ENCODE peak calls at places on chromosomes 11 and 22, in six cellular contexts. One of them, this sample, is unnamed.

GRCh38 chr22:42399315-42400271 is 32.6 kb downstream of the NFAM1 start:
- DNase-seq in PC-9: no peak
- DNase-seq in AG09309: no peak
- DNase-seq in right cardiac atrium: peak; percentile 22
- DNase-seq in lower lobe of right lung: no peak
- DNase-seq in HTR-8/SVneo: no peak
- DNase-seq in this sample: no peak

GRCh38 chr11:65849771-65850216 is 8.2 kb downstream of the CFL1 start:
- DNase-seq in PC-9: no peak
- DNase-seq in AG09309: no peak
- DNase-seq in right cardiac atrium: no peak
- DNase-seq in lower lobe of right lung: no peak
- DNase-seq in HTR-8/SVneo: no peak
- DNase-seq in this sample: no peak

GRCh38 chr11:72162891-72163492 is 27.5 kb downstream of the FOLR3 start:
- DNase-seq in PC-9: no peak
- DNase-seq in AG09309: no peak
- DNase-seq in right cardiac atrium: no peak
- DNase-seq in lower lobe of right lung: no peak
- DNase-seq in HTR-8/SVneo: no peak
- DNase-seq in this sample: no peak

GRCh38 chr11:65433657-65434056 is 11.1 kb downstream of the NEAT1 start:
- DNase-seq in PC-9: no peak
- DNase-seq in AG09309: no peak
- DNase-seq in right cardiac atrium: no peak
- DNase-seq in lower lobe of right lung: no peak
- DNase-seq in HTR-8/SVneo: no peak
- DNase-seq in this sample: no peak

GRCh38 chr11:86118201-86118600 is 49.3 kb upstream of the PICALM start:
- DNase-seq in PC-9: no peak
- DNase-seq in AG09309: no peak
- DNase-seq in right cardiac atrium: no peak
- DNase-seq in lower lobe of right lung: no peak
- DNase-seq in HTR-8/SVneo: no peak
- DNase-seq in this sample: no peak

GRCh38 chr11:29208117-29208516 is 808.7 kb downstream of the KCNA4 start:
- DNase-seq in PC-9: no peak
- DNase-seq in AG09309: no peak
- DNase-seq in right cardiac atrium: no peak
- DNase-seq in lower lobe of right lung: no peak
- DNase-seq in HTR-8/SVneo: no peak
- DNase-seq in this sample: no peak

GRCh38 chr11:12404461-12404860 is 27.1 kb downstream of the PARVA start:
- DNase-seq in PC-9: no peak
- DNase-seq in AG09309: no peak
- DNase-seq in right cardiac atrium: peak; percentile 26
- DNase-seq in lower lobe of right lung: no peak
- DNase-seq in HTR-8/SVneo: no peak
- DNase-seq in this sample: no peak

GRCh38 chr11:113896156-113896879 is 8.3 kb upstream of the HTR3B start:
- DNase-seq in PC-9: no peak
- DNase-seq in AG09309: no peak
- DNase-seq in right cardiac atrium: no peak
- DNase-seq in lower lobe of right lung: no peak
- DNase-seq in HTR-8/SVneo: no peak
- DNase-seq in this sample: no peak

GRCh38 chr11:127052420-127052819 is 51.9 kb upstream of the KIRREL3 start:
- DNase-seq in PC-9: no peak
- DNase-seq in AG09309: no peak
- DNase-seq in right cardiac atrium: no peak
- DNase-seq in lower lobe of right lung: no peak
- DNase-seq in HTR-8/SVneo: no peak
- DNase-seq in this sample: no peak

GRCh38 chr22:29167032-29167911 is 38.4 kb upstream of the EMID1 start:
- DNase-seq in PC-9: no peak
- DNase-seq in AG09309: no peak
- DNase-seq in right cardiac atrium: no peak
- DNase-seq in lower lobe of right lung: no peak
- DNase-seq in HTR-8/SVneo: no peak
- DNase-seq in this sample: no peak

GRCh38 chr11:2516276-2517015 is 71.6 kb downstream of the KCNQ1 start:
- DNase-seq in PC-9: no peak
- DNase-seq in AG09309: no peak
- DNase-seq in right cardiac atrium: no peak
- DNase-seq in lower lobe of right lung: no peak
- DNase-seq in HTR-8/SVneo: no peak
- DNase-seq in this sample: no peak

GRCh38 chr11:44260081-44260480 is 49.9 kb downstream of the ALX4 start:
- DNase-seq in PC-9: no peak
- DNase-seq in AG09309: no peak
- DNase-seq in right cardiac atrium: no peak
- DNase-seq in lower lobe of right lung: no peak
- DNase-seq in HTR-8/SVneo: no peak
- DNase-seq in this sample: no peak

GRCh38 chr11:18010271-18010670 is 2.6 kb downstream of the SERGEF start:
- DNase-seq in PC-9: no peak
- DNase-seq in AG09309: no peak
- DNase-seq in right cardiac atrium: no peak
- DNase-seq in lower lobe of right lung: no peak
- DNase-seq in HTR-8/SVneo: no peak
- DNase-seq in this sample: no peak

GRCh38 chr11:2999464-2999998 is 7.4 kb upstream of the NAP1L4 start:
- DNase-seq in PC-9: no peak
- DNase-seq in AG09309: no peak
- DNase-seq in right cardiac atrium: no peak
- DNase-seq in lower lobe of right lung: no peak
- DNase-seq in HTR-8/SVneo: no peak
- DNase-seq in this sample: no peak

GRCh38 chr11:79834015-79834414 is 393.2 kb upstream of the TENM4 start:
- DNase-seq in PC-9: no peak
- DNase-seq in AG09309: no peak
- DNase-seq in right cardiac atrium: no peak
- DNase-seq in lower lobe of right lung: no peak
- DNase-seq in HTR-8/SVneo: no peak
- DNase-seq in this sample: no peak

GRCh38 chr11:132064987-132065620 is 694.7 kb downstream of the NTM start:
- DNase-seq in PC-9: no peak
- DNase-seq in AG09309: peak; percentile 96
- DNase-seq in right cardiac atrium: no peak
- DNase-seq in lower lobe of right lung: no peak
- DNase-seq in HTR-8/SVneo: peak; percentile 40
- DNase-seq in this sample: peak; percentile 96

GRCh38 chr11:19821412-19821875 is 108.8 kb downstream of the NAV2 start:
- DNase-seq in PC-9: no peak
- DNase-seq in AG09309: no peak
- DNase-seq in right cardiac atrium: no peak
- DNase-seq in lower lobe of right lung: peak; percentile 54
- DNase-seq in HTR-8/SVneo: no peak
- DNase-seq in this sample: no peak

GRCh38 chr11:2272241-2272945 is 2.0 kb upstream of the ASCL2 start:
- DNase-seq in PC-9: no peak
- DNase-seq in AG09309: no peak
- DNase-seq in right cardiac atrium: no peak
- DNase-seq in lower lobe of right lung: no peak
- DNase-seq in HTR-8/SVneo: no peak
- DNase-seq in this sample: no peak

GRCh38 chr22:29157759-29158535 is 47.7 kb upstream of the EMID1 start:
- DNase-seq in PC-9: no peak
- DNase-seq in AG09309: no peak
- DNase-seq in right cardiac atrium: no peak
- DNase-seq in lower lobe of right lung: no peak
- DNase-seq in HTR-8/SVneo: no peak
- DNase-seq in this sample: no peak

GRCh38 chr11:3222941-3223905 is 4.6 kb upstream of the MRGPRG start:
- DNase-seq in PC-9: no peak
- DNase-seq in AG09309: no peak
- DNase-seq in right cardiac atrium: no peak
- DNase-seq in lower lobe of right lung: no peak
- DNase-seq in HTR-8/SVneo: no peak
- DNase-seq in this sample: no peak

GRCh38 chr11:115590254-115590653 is 86.0 kb upstream of the CADM1 start:
- DNase-seq in PC-9: no peak
- DNase-seq in AG09309: no peak
- DNase-seq in right cardiac atrium: no peak
- DNase-seq in lower lobe of right lung: no peak
- DNase-seq in HTR-8/SVneo: no peak
- DNase-seq in this sample: no peak

GRCh38 chr22:37167176-37167980 is 17.7 kb upstream of the IL2RB start:
- DNase-seq in PC-9: no peak
- DNase-seq in AG09309: no peak
- DNase-seq in right cardiac atrium: peak; percentile 15
- DNase-seq in lower lobe of right lung: peak; percentile 30
- DNase-seq in HTR-8/SVneo: no peak
- DNase-seq in this sample: no peak

GRCh38 chr11:61963282-61964057 is 4.0 kb downstream of the FTH1 start:
- DNase-seq in PC-9: no peak
- DNase-seq in AG09309: no peak
- DNase-seq in right cardiac atrium: no peak
- DNase-seq in lower lobe of right lung: no peak
- DNase-seq in HTR-8/SVneo: no peak
- DNase-seq in this sample: no peak

GRCh38 chr11:6598555-6598954 is 4.9 kb downstream of the RRP8 start:
- DNase-seq in PC-9: no peak
- DNase-seq in AG09309: no peak
- DNase-seq in right cardiac atrium: no peak
- DNase-seq in lower lobe of right lung: no peak
- DNase-seq in HTR-8/SVneo: no peak
- DNase-seq in this sample: no peak

GRCh38 chr11:786235-787083 is 3.4 kb downstream of the CEND1 start:
- DNase-seq in PC-9: no peak
- DNase-seq in AG09309: no peak
- DNase-seq in right cardiac atrium: no peak
- DNase-seq in lower lobe of right lung: no peak
- DNase-seq in HTR-8/SVneo: no peak
- DNase-seq in this sample: no peak

GRCh38 chr22:28742562-28742962 is 723 bp downstream of the HSCB start:
- DNase-seq in PC-9: no peak
- DNase-seq in AG09309: no peak
- DNase-seq in right cardiac atrium: no peak
- DNase-seq in lower lobe of right lung: no peak
- DNase-seq in HTR-8/SVneo: no peak
- DNase-seq in this sample: no peak

GRCh38 chr22:35517769-35518530 is 22.7 kb upstream of the RASD2 start:
- DNase-seq in PC-9: peak; percentile 21
- DNase-seq in AG09309: no peak
- DNase-seq in right cardiac atrium: no peak
- DNase-seq in lower lobe of right lung: no peak
- DNase-seq in HTR-8/SVneo: no peak
- DNase-seq in this sample: no peak

GRCh38 chr22:19086944-19087343 is 35.3 kb downstream of the DGCR2 start:
- DNase-seq in PC-9: no peak
- DNase-seq in AG09309: no peak
- DNase-seq in right cardiac atrium: no peak
- DNase-seq in lower lobe of right lung: no peak
- DNase-seq in HTR-8/SVneo: no peak
- DNase-seq in this sample: no peak

GRCh38 chr11:57357827-57358226 is 19.7 kb downstream of the P2RX3 start:
- DNase-seq in PC-9: no peak
- DNase-seq in AG09309: no peak
- DNase-seq in right cardiac atrium: no peak
- DNase-seq in lower lobe of right lung: no peak
- DNase-seq in HTR-8/SVneo: no peak
- DNase-seq in this sample: no peak

GRCh38 chr11:66857234-66857926 is 516 bp downstream of the LRFN4 start:
- DNase-seq in PC-9: no peak
- DNase-seq in AG09309: no peak
- DNase-seq in right cardiac atrium: no peak
- DNase-seq in lower lobe of right lung: no peak
- DNase-seq in HTR-8/SVneo: peak; percentile 32
- DNase-seq in this sample: no peak

This sample was measured in HS-27A.